ENCODE peak calls at places on chromosomes 12 and 14, in six cellular contexts. One of them, this sample, is unnamed.
A peak's percentile ranks its signal among the peaks of the same experiment; 100 is the strongest.

GRCh38 chr12:107503851-107504502 is 181.6 kb upstream of the PWP1 start:
- DNase-seq in A549: no peak
- DNase-seq in heart left ventricle: no peak
- DNase-seq in brain microvascular endothelial cell: no peak
- DNase-seq in fibroblast of pulmonary artery: no peak
- DNase-seq in AG04449: no peak
- DNase-seq in this sample: no peak

GRCh38 chr14:54686219-54686870 is 119.4 kb downstream of the SAMD4A start:
- DNase-seq in fibroblast of pulmonary artery: peak; percentile 95
- DNase-seq in A549: no peak
- DNase-seq in brain microvascular endothelial cell: peak; percentile 73
- DNase-seq in AG04449: peak; percentile 83
- DNase-seq in heart left ventricle: no peak
- DNase-seq in this sample: peak; percentile 85

GRCh38 chr14:98786456-98786855 is 485.5 kb downstream of the BCL11B start:
- DNase-seq in fibroblast of pulmonary artery: no peak
- DNase-seq in A549: no peak
- DNase-seq in heart left ventricle: no peak
- DNase-seq in AG04449: no peak
- DNase-seq in brain microvascular endothelial cell: no peak
- DNase-seq in this sample: no peak

GRCh38 chr14:68741839-68742470 is 50.9 kb downstream of the ZFP36L1 start:
- DNase-seq in fibroblast of pulmonary artery: no peak
- DNase-seq in heart left ventricle: no peak
- DNase-seq in A549: no peak
- DNase-seq in brain microvascular endothelial cell: no peak
- DNase-seq in AG04449: no peak
- DNase-seq in this sample: no peak

GRCh38 chr12:111570090-111570961 is 28.8 kb downstream of the ATXN2 start:
- DNase-seq in A549: peak; percentile 52
- DNase-seq in fibroblast of pulmonary artery: peak; percentile 85
- DNase-seq in heart left ventricle: no peak
- DNase-seq in AG04449: peak; percentile 61
- DNase-seq in brain microvascular endothelial cell: peak; percentile 86
- DNase-seq in this sample: peak; percentile 54

GRCh38 chr12:32390572-32391219 is 8.7 kb upstream of the FGD4 start:
- DNase-seq in A549: no peak
- DNase-seq in AG04449: no peak
- DNase-seq in heart left ventricle: peak; percentile 75
- DNase-seq in fibroblast of pulmonary artery: peak; percentile 36
- DNase-seq in brain microvascular endothelial cell: peak; percentile 32
- DNase-seq in this sample: no peak

GRCh38 chr14:64823305-64823985 is 56.3 kb downstream of the SPTB start:
- DNase-seq in AG04449: no peak
- DNase-seq in heart left ventricle: peak; percentile 89
- DNase-seq in A549: peak; percentile 95
- DNase-seq in fibroblast of pulmonary artery: peak; percentile 71
- DNase-seq in brain microvascular endothelial cell: peak; percentile 54
- DNase-seq in this sample: no peak

GRCh38 chr12:75842119-75842518 is 189.5 kb downstream of the PHLDA1 start:
- DNase-seq in fibroblast of pulmonary artery: no peak
- DNase-seq in brain microvascular endothelial cell: no peak
- DNase-seq in A549: no peak
- DNase-seq in heart left ventricle: no peak
- DNase-seq in AG04449: no peak
- DNase-seq in this sample: no peak

GRCh38 chr12:22740656-22741350 is 115.8 kb downstream of the ETNK1 start:
- DNase-seq in heart left ventricle: no peak
- DNase-seq in AG04449: no peak
- DNase-seq in brain microvascular endothelial cell: no peak
- DNase-seq in fibroblast of pulmonary artery: no peak
- DNase-seq in A549: no peak
- DNase-seq in this sample: no peak

GRCh38 chr14:60878536-60878935 is 102.3 kb downstream of the TRMT5 start:
- DNase-seq in fibroblast of pulmonary artery: peak; percentile 40
- DNase-seq in brain microvascular endothelial cell: no peak
- DNase-seq in AG04449: peak; percentile 17
- DNase-seq in heart left ventricle: no peak
- DNase-seq in A549: no peak
- DNase-seq in this sample: no peak

GRCh38 chr12:84877340-84877739 is 35.3 kb downstream of the SLC6A15 start:
- DNase-seq in AG04449: no peak
- DNase-seq in fibroblast of pulmonary artery: no peak
- DNase-seq in brain microvascular endothelial cell: no peak
- DNase-seq in heart left ventricle: no peak
- DNase-seq in A549: no peak
- DNase-seq in this sample: no peak

GRCh38 chr12:46401703-46402102 is 29.1 kb upstream of the SLC38A2 start:
- DNase-seq in A549: no peak
- DNase-seq in heart left ventricle: no peak
- DNase-seq in brain microvascular endothelial cell: peak; percentile 38
- DNase-seq in fibroblast of pulmonary artery: peak; percentile 72
- DNase-seq in AG04449: no peak
- DNase-seq in this sample: no peak

GRCh38 chr12:28568709-28569108 is 378.5 kb downstream of the CCDC91 start:
- DNase-seq in heart left ventricle: no peak
- DNase-seq in AG04449: no peak
- DNase-seq in A549: no peak
- DNase-seq in brain microvascular endothelial cell: no peak
- DNase-seq in fibroblast of pulmonary artery: no peak
- DNase-seq in this sample: no peak

GRCh38 chr12:126055521-126055920 is 990.3 kb downstream of the AACS start:
- DNase-seq in heart left ventricle: no peak
- DNase-seq in AG04449: no peak
- DNase-seq in fibroblast of pulmonary artery: peak; percentile 6
- DNase-seq in brain microvascular endothelial cell: no peak
- DNase-seq in A549: no peak
- DNase-seq in this sample: peak; percentile 13

GRCh38 chr14:22231022-22231421 is 358.0 kb downstream of the DAD1 start:
- DNase-seq in brain microvascular endothelial cell: no peak
- DNase-seq in fibroblast of pulmonary artery: no peak
- DNase-seq in A549: no peak
- DNase-seq in AG04449: no peak
- DNase-seq in heart left ventricle: no peak
- DNase-seq in this sample: no peak

GRCh38 chr12:54497883-54498282 is 331 bp downstream of the NCKAP1L start:
- DNase-seq in A549: no peak
- DNase-seq in heart left ventricle: no peak
- DNase-seq in fibroblast of pulmonary artery: no peak
- DNase-seq in brain microvascular endothelial cell: no peak
- DNase-seq in AG04449: no peak
- DNase-seq in this sample: no peak
- H3K4me3 ChIP-seq in A549: no peak overlapping the region
- H3K4me3 ChIP-seq in heart left ventricle: peak overlapping the region; percentile 51
- H3K4me3 ChIP-seq in fibroblast of pulmonary artery: no peak overlapping the region
- H3K4me3 ChIP-seq in brain microvascular endothelial cell: no peak overlapping the region
- H3K4me3 ChIP-seq in AG04449: no peak overlapping the region
- H3K4me3 ChIP-seq in this sample: no peak overlapping the region

DNA sequence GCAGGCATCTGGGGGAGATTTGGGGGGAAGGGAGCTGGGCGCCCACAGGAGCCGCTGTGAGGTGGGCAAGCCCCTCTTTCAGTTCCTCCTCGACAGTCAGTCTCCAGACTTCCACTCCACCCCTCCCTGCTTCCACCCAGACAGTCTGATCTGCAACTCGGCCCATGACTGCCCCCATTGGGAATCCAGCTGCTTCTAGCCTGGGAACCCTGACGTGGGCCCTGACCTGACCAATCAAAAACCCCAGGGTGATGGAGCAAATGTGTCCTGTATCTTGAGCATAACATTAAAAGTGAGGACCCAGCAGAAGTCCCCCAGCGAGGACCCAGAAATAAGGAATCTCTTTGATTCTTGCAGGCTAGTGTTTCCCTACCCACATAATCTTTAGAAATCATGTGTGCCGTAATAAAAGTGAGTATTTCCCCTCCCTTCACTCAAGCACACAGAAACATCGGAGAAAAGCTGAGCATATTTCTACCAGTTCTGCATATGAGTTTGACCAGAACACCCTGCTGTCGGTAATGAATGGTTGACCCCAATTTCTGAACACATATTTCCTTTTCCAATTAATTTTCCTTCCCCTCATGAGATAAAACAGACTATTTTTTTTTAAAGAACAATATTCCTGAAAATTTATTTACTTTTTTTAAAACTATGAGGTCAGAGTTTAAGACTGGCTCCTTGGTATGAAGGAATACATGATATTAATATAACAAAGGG is 6.4 kb downstream of the SSH1 start:
- DNase-seq in heart left ventricle: peak; percentile 81
- DNase-seq in fibroblast of pulmonary artery: peak; percentile 86
- DNase-seq in AG04449: no peak
- DNase-seq in A549: peak; percentile 92
- DNase-seq in brain microvascular endothelial cell: peak; percentile 98
- DNase-seq in this sample: peak; percentile 85
- TF ChIP-seq CTCF in heart left ventricle: peak; percentile 24
- TF ChIP-seq CTCF in fibroblast of pulmonary artery: peak; percentile 14
- TF ChIP-seq CTCF in AG04449: peak; percentile 44
- TF ChIP-seq CTCF in A549: peak; percentile 34
- TF ChIP-seq CTCF in brain microvascular endothelial cell: peak; percentile 49
- TF ChIP-seq CTCF in this sample: peak; percentile 46

GRCh38 chr14:37060496-37061260 is 111.7 kb downstream of the SLC25A21 start:
- DNase-seq in fibroblast of pulmonary artery: no peak
- DNase-seq in A549: no peak
- DNase-seq in brain microvascular endothelial cell: no peak
- DNase-seq in heart left ventricle: no peak
- DNase-seq in AG04449: no peak
- DNase-seq in this sample: no peak
- H3K4me3 ChIP-seq in fibroblast of pulmonary artery: no peak overlapping the region
- H3K4me3 ChIP-seq in A549: no peak overlapping the region
- H3K4me3 ChIP-seq in brain microvascular endothelial cell: no peak overlapping the region
- H3K4me3 ChIP-seq in heart left ventricle: no peak overlapping the region
- H3K4me3 ChIP-seq in AG04449: no peak overlapping the region
- H3K4me3 ChIP-seq in this sample: no peak overlapping the region

GRCh38 chr14:29421156-29421728 is 506.4 kb downstream of the PRKD1 start:
- DNase-seq in AG04449: no peak
- DNase-seq in fibroblast of pulmonary artery: no peak
- DNase-seq in heart left ventricle: no peak
- DNase-seq in A549: no peak
- DNase-seq in brain microvascular endothelial cell: no peak
- DNase-seq in this sample: no peak
- TF ChIP-seq CTCF in AG04449: no peak
- TF ChIP-seq CTCF in fibroblast of pulmonary artery: no peak
- TF ChIP-seq CTCF in heart left ventricle: no peak
- TF ChIP-seq CTCF in A549: no peak
- TF ChIP-seq CTCF in brain microvascular endothelial cell: no peak
- TF ChIP-seq CTCF in this sample: no peak

GRCh38 chr12:106240821-106241220 is 7.0 kb downstream of the CKAP4 start:
- DNase-seq in AG04449: no peak
- DNase-seq in fibroblast of pulmonary artery: no peak
- DNase-seq in A549: no peak
- DNase-seq in heart left ventricle: no peak
- DNase-seq in brain microvascular endothelial cell: no peak
- DNase-seq in this sample: no peak
- H3K4me3 ChIP-seq in AG04449: no peak overlapping the region
- H3K4me3 ChIP-seq in fibroblast of pulmonary artery: no peak overlapping the region
- H3K4me3 ChIP-seq in A549: no peak overlapping the region
- H3K4me3 ChIP-seq in heart left ventricle: no peak overlapping the region
- H3K4me3 ChIP-seq in brain microvascular endothelial cell: no peak overlapping the region
- H3K4me3 ChIP-seq in this sample: no peak overlapping the region

GRCh38 chr12:64387201-64387816 is 3.2 kb downstream of the C12orf56 start:
- DNase-seq in A549: no peak
- DNase-seq in AG04449: no peak
- DNase-seq in brain microvascular endothelial cell: no peak
- DNase-seq in fibroblast of pulmonary artery: no peak
- DNase-seq in heart left ventricle: no peak
- DNase-seq in this sample: no peak

GRCh38 chr12:64389154-64389553 is 1.4 kb downstream of the C12orf56 start:
- DNase-seq in AG04449: no peak
- DNase-seq in heart left ventricle: no peak
- DNase-seq in fibroblast of pulmonary artery: no peak
- DNase-seq in A549: no peak
- DNase-seq in brain microvascular endothelial cell: no peak
- DNase-seq in this sample: no peak

GRCh38 chr12:64385468-64385867 is 5.1 kb downstream of the C12orf56 start:
- DNase-seq in A549: no peak
- DNase-seq in AG04449: no peak
- DNase-seq in brain microvascular endothelial cell: peak; percentile 13
- DNase-seq in fibroblast of pulmonary artery: no peak
- DNase-seq in heart left ventricle: no peak
- DNase-seq in this sample: peak; percentile 7

GRCh38 chr12:64392221-64392620 is 1.7 kb upstream of the C12orf56 start:
- DNase-seq in AG04449: no peak
- DNase-seq in brain microvascular endothelial cell: peak; percentile 64
- DNase-seq in A549: peak; percentile 54
- DNase-seq in fibroblast of pulmonary artery: peak; percentile 74
- DNase-seq in heart left ventricle: no peak
- DNase-seq in this sample: peak; percentile 29

GRCh38 chr12:64390275-64390851 is at the start of gene C12orf56:
- DNase-seq in heart left ventricle: no peak
- DNase-seq in AG04449: no peak
- DNase-seq in brain microvascular endothelial cell: no peak
- DNase-seq in A549: peak; percentile 84
- DNase-seq in fibroblast of pulmonary artery: no peak
- DNase-seq in this sample: no peak
- TF ChIP-seq CTCF in heart left ventricle: no peak
- TF ChIP-seq CTCF in AG04449: peak; percentile 4
- TF ChIP-seq CTCF in brain microvascular endothelial cell: no peak
- TF ChIP-seq CTCF in A549: peak; percentile 10
- TF ChIP-seq CTCF in fibroblast of pulmonary artery: no peak
- TF ChIP-seq CTCF in this sample: no peak

DNA sequence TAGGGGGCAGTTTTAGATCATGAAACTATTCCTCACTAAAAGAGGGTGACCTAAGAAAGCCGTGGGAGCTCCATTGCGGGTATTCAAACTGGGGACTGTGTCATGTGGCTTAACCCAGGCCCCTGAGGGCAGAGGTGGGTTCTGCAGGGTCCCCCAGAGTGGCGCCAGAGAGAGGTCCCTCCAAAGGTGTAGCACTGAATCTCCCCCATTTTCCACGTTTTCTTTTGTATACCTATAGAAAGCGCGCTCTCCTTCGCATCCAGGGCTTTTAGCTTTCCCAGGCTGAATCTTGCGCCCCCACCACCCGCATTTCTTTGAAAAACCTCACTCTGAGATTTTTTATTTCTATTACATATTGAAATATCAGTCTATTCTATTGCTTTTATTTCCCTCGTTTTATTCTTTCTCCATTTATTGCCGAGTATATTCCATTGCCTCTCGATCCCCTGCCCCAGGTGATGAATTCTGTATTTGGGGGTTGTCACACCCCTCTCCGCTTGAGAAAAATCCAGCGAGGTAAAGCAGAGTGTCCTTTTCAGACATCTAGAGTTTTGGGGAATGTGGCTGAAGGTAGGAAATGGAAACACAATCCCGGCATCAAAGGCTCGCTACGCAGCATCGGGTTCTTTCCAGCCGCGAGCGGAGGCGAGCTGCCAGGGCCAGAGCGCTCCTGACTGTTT is 895 bp upstream of the HOXC13 start:
- DNase-seq in fibroblast of pulmonary artery: no peak
- DNase-seq in brain microvascular endothelial cell: no peak
- DNase-seq in A549: no peak
- DNase-seq in AG04449: no peak
- DNase-seq in heart left ventricle: no peak
- DNase-seq in this sample: no peak
- H3K4me3 ChIP-seq in fibroblast of pulmonary artery: no peak overlapping the region
- H3K4me3 ChIP-seq in brain microvascular endothelial cell: no peak overlapping the region
- H3K4me3 ChIP-seq in A549: peak overlapping the region; percentile 46
- H3K4me3 ChIP-seq in AG04449: no peak overlapping the region
- H3K4me3 ChIP-seq in heart left ventricle: no peak overlapping the region
- H3K4me3 ChIP-seq in this sample: peak overlapping the region; percentile 42